ENCODE peak calls at places on chromosomes 7 and 10, in six cellular contexts. W, P, Q, X, B and Y are unnamed samples.
A peak's percentile ranks its signal among the peaks of the same experiment; 100 is the strongest.

GRCh38 chr10:102675151-102675886 is 31.0 kb downstream of the TRIM8 start:
- DNase-seq in W (no peak), P (no peak), Q (no peak), X (no peak), B (no peak), Y (peak; percentile 16)

GRCh38 chr10:105056413-105056812 is 415.3 kb downstream of the SORCS3 start:
- DNase-seq in W (no peak), P (no peak), Q (no peak), X (no peak), B (no peak), Y (no peak)

GRCh38 chr7:39951943-39952194 is 1.8 kb downstream of the CDK13 start:
- DNase-seq in W (no peak), P (no peak), Q (no peak), X (no peak), B (no peak), Y (no peak)

GRCh38 chr7:92674379-92674778 is 84.2 kb upstream of the FAM133B start:
- DNase-seq in W (no peak), P (no peak), Q (no peak), X (no peak), B (no peak), Y (no peak)

GRCh38 chr7:112546723-112547513 is 66.1 kb downstream of the LSMEM1 start:
- DNase-seq in W (no peak), P (no peak), Q (no peak), X (no peak), B (no peak), Y (no peak)

GRCh38 chr7:98395951-98396350 is 4.9 kb downstream of the BAIAP2L1 start:
- DNase-seq in W (no peak), P (no peak), Q (no peak), X (no peak), B (no peak), Y (no peak)

GRCh38 chr10:14583252-14583651 is 191.4 kb downstream of the FAM107B start:
- DNase-seq in W (no peak), P (peak; percentile 75), Q (no peak), X (no peak), B (no peak), Y (no peak)

GRCh38 chr7:124996778-124997177 is 67.2 kb upstream of the POT1 start:
- DNase-seq in W (no peak), P (no peak), Q (no peak), X (no peak), B (peak; percentile 47), Y (no peak)

GRCh38 chr7:100191775-100192174 is 14.1 kb downstream of the STAG3 start:
- DNase-seq in W (no peak), P (no peak), Q (no peak), X (peak; percentile 41), B (peak; percentile 17), Y (peak; percentile 31)

GRCh38 chr7:39927018-39927417 is 23.0 kb upstream of the CDK13 start:
- DNase-seq in W (no peak), P (no peak), Q (no peak), X (no peak), B (no peak), Y (no peak)

GRCh38 chr10:118745056-118745455 is 9.7 kb downstream of the CACUL1 start:
- DNase-seq in W (no peak), P (no peak), Q (no peak), X (no peak), B (no peak), Y (no peak)

GRCh38 chr7:78134256-78134655 is 335.7 kb downstream of the PHTF2 start:
- DNase-seq in W (peak; percentile 5), P (no peak), Q (peak; percentile 38), X (no peak), B (peak; percentile 58), Y (peak; percentile 62)

GRCh38 chr7:139095194-139095659 is 14.3 kb downstream of the ZC3HAV1 start:
- DNase-seq in W (no peak), P (peak; percentile 67), Q (no peak), X (no peak), B (no peak), Y (no peak)

GRCh38 chr10:70121281-70121949 is 11.2 kb downstream of the AIFM2 start:
- DNase-seq in W (no peak), P (no peak), Q (no peak), X (no peak), B (no peak), Y (no peak)

GRCh38 chr10:95430231-95430951 is 130.8 kb downstream of the SORBS1 start:
- DNase-seq in W (peak; percentile 84), P (peak; percentile 26), Q (peak; percentile 80), X (peak; percentile 12), B (peak; percentile 65), Y (peak; percentile 14)

GRCh38 chr7:25858562-25859411 is 293.2 kb upstream of the NFE2L3 start:
- DNase-seq in W (no peak), P (no peak), Q (peak; percentile 72), X (no peak), B (no peak), Y (no peak)

GRCh38 chr7:99459087-99459486 is 6.9 kb downstream of the ATP5MF start:
- DNase-seq in W (peak; percentile 42), P (no peak), Q (no peak), X (no peak), B (no peak), Y (no peak)

GRCh38 chr10:100923580-100923979 is 10.8 kb downstream of the SLF2 start:
- DNase-seq in W (no peak), P (no peak), Q (no peak), X (no peak), B (no peak), Y (no peak)

GRCh38 chr10:63684257-63684936 is 163.2 kb downstream of the REEP3 start:
- DNase-seq in W (no peak), P (no peak), Q (no peak), X (no peak), B (no peak), Y (no peak)

GRCh38 chr7:101233907-101234547 is 3.6 kb downstream of the CLDN15 start:
- DNase-seq in W (no peak), P (no peak), Q (no peak), X (no peak), B (no peak), Y (no peak)

GRCh38 chr7:154918741-154919140 is 84.2 kb downstream of the PAXIP1 start:
- DNase-seq in W (no peak), P (no peak), Q (no peak), X (no peak), B (no peak), Y (no peak)

GRCh38 chr10:73159038-73159648 is 8.7 kb downstream of the ECD start:
- DNase-seq in W (peak; percentile 79), P (peak; percentile 64), Q (peak; percentile 73), X (no peak), B (peak; percentile 48), Y (peak; percentile 57)

GRCh38 chr10:1230138-1230537 is 174.0 kb downstream of the WDR37 start:
- DNase-seq in W (no peak), P (no peak), Q (no peak), X (no peak), B (no peak), Y (no peak)

GRCh38 chr7:6528401-6529130 is 22.7 kb downstream of the GRID2IP start:
- DNase-seq in W (no peak), P (no peak), Q (no peak), X (no peak), B (no peak), Y (no peak)

GRCh38 chr10:93600861-93601773 is at the start of gene RBP4:
- DNase-seq in W (no peak), P (no peak), Q (peak; percentile 83), X (no peak), B (no peak), Y (peak; percentile 1)

GRCh38 chr10:96641396-96641795 is 54.6 kb upstream of the TM9SF3 start:
- DNase-seq in W (no peak), P (no peak), Q (no peak), X (no peak), B (no peak), Y (no peak)

GRCh38 chr10:50627896-50628295 is 4.1 kb upstream of the SGMS1 start:
- DNase-seq in W (no peak), P (no peak), Q (no peak), X (no peak), B (no peak), Y (no peak)